ENCODE peak calls at places on chromosomes 4 and X, in four cellular contexts. W is astrocyte of the hippocampus; O is nephron progenitor cell; L is CD4-positive, CD25-positive, alpha-beta regulatory T cell. U is an unnamed sample.

GRCh38 chrX:17692709-17693346 is 44.5 kb upstream of the SCML1 start:
- DNase-seq in W (peak), O (peak), L (no peak), U (no peak)

GRCh38 chrX:103431316-103431715 is 55.0 kb downstream of the BEX3 start:
- DNase-seq in W (peak), O (no peak), L (no peak), U (no peak)

GRCh38 chrX:13419276-13419675 is 99.4 kb upstream of the ATXN3L start:
- DNase-seq in W (no peak), O (no peak), L (no peak), U (no peak)

GRCh38 chr4:141614878-141615586 is 21.4 kb upstream of the IL15 start:
- DNase-seq in W (no peak), O (no peak), L (no peak), U (no peak)

GRCh38 chr4:55297346-55297745 is 48.7 kb upstream of the SRD5A3 start:
- DNase-seq in W (no peak), O (no peak), L (no peak), U (no peak)

GRCh38 chrX:10597871-10598270 is 22.5 kb downstream of the MID1 start:
- DNase-seq in W (peak), O (no peak), L (no peak), U (peak)

GRCh38 chr4:122758033-122758432 is 25.5 kb downstream of the BBS12 start:
- DNase-seq in W (peak), O (no peak), L (peak), U (no peak)

GRCh38 chr4:132195181-132195580 is 953.9 kb upstream of the PCDH10 start:
- DNase-seq in W (peak), O (no peak), L (no peak), U (no peak)

GRCh38 chrX:135481696-135482179 is 38.7 kb upstream of the INTS6L start:
- DNase-seq in W (no peak), O (no peak), L (no peak), U (peak)

GRCh38 chrX:111917591-111917990 is 41.6 kb downstream of the TRPC5OS start:
- DNase-seq in W (no peak), O (no peak), L (no peak), U (no peak)

GRCh38 chrX:101210630-101211029 is 9.0 kb upstream of the DRP2 start:
- DNase-seq in W (no peak), O (no peak), L (no peak), U (no peak)

GRCh38 chr4:143294310-143294709 is 42.4 kb upstream of the GAB1 start:
- DNase-seq in W (peak), O (no peak), L (no peak), U (no peak)

GRCh38 chrX:28099166-28099565 is 117.9 kb upstream of the DCAF8L1 start:
- DNase-seq in W (peak), O (no peak), L (no peak), U (no peak)

GRCh38 chr4:6987566-6987920 is 55.6 kb upstream of the TADA2B start:
- DNase-seq in W (no peak), O (no peak), L (no peak), U (no peak)

GRCh38 chr4:78722880-78723279 is 53.3 kb upstream of the BMP2K start:
- DNase-seq in W (no peak), O (no peak), L (no peak), U (no peak)

GRCh38 chr4:16233569-16234177 is 7.4 kb upstream of the TAPT1 start:
- DNase-seq in W (no peak), O (no peak), L (no peak), U (no peak)

GRCh38 chr4:815464-816146 is 10.3 kb downstream of the CPLX1 start:
- DNase-seq in W (no peak), O (no peak), L (no peak), U (no peak)

GRCh38 chr4:69154021-69154420 is 57.7 kb downstream of the UGT2B7 start:
- DNase-seq in W (no peak), O (no peak), L (no peak), U (no peak)

GRCh38 chr4:2255501-2256155 is 6.3 kb downstream of the MXD4 start:
- DNase-seq in W (peak), O (no peak), L (no peak), U (no peak)

GRCh38 chrX:21744721-21745120 is 13.2 kb downstream of the SMPX start:
- DNase-seq in W (no peak), O (no peak), L (no peak), U (no peak)

GRCh38 chrX:141791856-141792255 is 46.3 kb upstream of the MAGEC3 start:
- DNase-seq in W (no peak), O (no peak), L (no peak), U (no peak)